ENCODE peak calls at places on chromosomes 7 and 10, in eight cellular contexts. M, E, A, T, Q, K, N and O are unnamed samples.

GRCh38 chr7:139651308-139651707 is 126.5 kb downstream of the HIPK2 start:
- DNase-seq in M (no peak), E (no peak), A (no peak), T (no peak), Q (no peak), K (no peak), N (no peak), O (no peak)

GRCh38 chr7:96991850-96992623 is 13.3 kb upstream of the DLX6 start:
- DNase-seq in M (no peak), E (no peak), A (no peak), T (no peak), Q (no peak), K (no peak), N (peak), O (no peak)

GRCh38 chr7:99446096-99446495 is 7.4 kb downstream of the CPSF4 start:
- DNase-seq in M (no peak), E (no peak), A (no peak), T (no peak), Q (no peak), K (no peak), N (no peak), O (no peak)

GRCh38 chr10:52539463-52539862 is 225.4 kb downstream of the DKK1 start:
- DNase-seq in M (peak), E (no peak), A (no peak), T (no peak), Q (no peak), K (no peak), N (no peak), O (no peak)

GRCh38 chr7:112411186-112411795 is 39.0 kb upstream of the IFRD1 start:
- DNase-seq in M (peak), E (peak), A (no peak), T (no peak), Q (no peak), K (no peak), N (no peak), O (no peak)

GRCh38 chr10:119818889-119819270 is 53.8 kb downstream of the MCMBP start:
- DNase-seq in M (no peak), E (no peak), A (no peak), T (no peak), Q (no peak), K (peak), N (peak), O (no peak)

GRCh38 chr7:587769-588168 is 68.1 kb upstream of the PDGFA start:
- DNase-seq in M (no peak), E (no peak), A (peak), T (no peak), Q (no peak), K (no peak), N (no peak), O (no peak)

GRCh38 chr7:4748267-4748666 is 27.2 kb upstream of the AP5Z1 start:
- DNase-seq in M (no peak), E (no peak), A (no peak), T (no peak), Q (no peak), K (no peak), N (no peak), O (no peak)

GRCh38 chr10:102231357-102232318 is 5.5 kb downstream of the ELOVL3 start:
- DNase-seq in M (peak), E (peak), A (no peak), T (no peak), Q (no peak), K (peak), N (peak), O (no peak)

GRCh38 chr10:97186911-97187310 is 1.2 kb upstream of the SLIT1 start:
- DNase-seq in M (no peak), E (no peak), A (no peak), T (no peak), Q (no peak), K (no peak), N (no peak), O (no peak)

GRCh38 chr10:35331894-35332640 is 4.2 kb upstream of the CCNY start:
- DNase-seq in M (peak), E (peak), A (peak), T (no peak), Q (no peak), K (no peak), N (no peak), O (no peak)

GRCh38 chr10:117762819-117763172 is 220.2 kb downstream of the EMX2 start:
- DNase-seq in M (no peak), E (peak), A (no peak), T (no peak), Q (no peak), K (no peak), N (no peak), O (peak)

GRCh38 chr7:5216931-5217330 is 26.9 kb downstream of the WIPI2 start:
- DNase-seq in M (no peak), E (no peak), A (no peak), T (no peak), Q (no peak), K (no peak), N (no peak), O (no peak)

GRCh38 chr7:149245244-149245643 is 5.8 kb downstream of the ZNF212 start:
- DNase-seq in M (no peak), E (no peak), A (no peak), T (no peak), Q (no peak), K (no peak), N (no peak), O (no peak)